ENCODE peak calls at places on chromosomes 3 and 15, in nine cellular contexts. I is Peyer's patch, B is PC-3, R is fibroblast of lung, S is mesendoderm, A is GM06990, L is astrocyte, M is SK-N-MC, H is cardiac muscle cell. G is an unnamed sample. For H3K36me3, the result is how much of the 10 kb centered on the place peaks cover.

GRCh38 chr3:41116851-41117250 is 82.5 kb upstream of the CTNNB1 start:
- DNase-seq in I (no peak), B (no peak), R (no peak), S (no peak), A (no peak), L (no peak), M (no peak), H (no peak), G (no peak)

GRCh38 chr15:85879334-85880163 is 84.8 kb upstream of the KLHL25 start:
- DNase-seq in I (no peak), B (peak), R (no peak), S (peak), A (no peak), L (no peak), M (no peak), H (no peak), G (no peak)

GRCh38 chr3:110567032-110567431 is 504.6 kb upstream of the NECTIN3 start:
- DNase-seq in I (no peak), B (peak), R (no peak), S (no peak), A (no peak), L (no peak), M (no peak), H (no peak), G (no peak)

GRCh38 chr3:118144919-118145318 is 889.7 kb downstream of the IGSF11 start:
- DNase-seq in I (no peak), B (no peak), R (no peak), S (peak), A (no peak), L (no peak), M (no peak), H (no peak), G (no peak)

GRCh38 chr3:197749315-197749600 is 425 bp upstream of the FYTTD1 start:
- DNase-seq in I (peak), B (peak), R (peak), S (peak), A (no peak), L (peak), M (no peak), H (peak), G (peak)

GRCh38 chr3:193910886-193911738 is 224.8 kb upstream of the HES1 start:
- DNase-seq in I (peak), B (peak), R (no peak), S (peak), A (no peak), L (no peak), M (no peak), H (no peak), G (no peak)

GRCh38 chr3:54014067-54014466 is 108.3 kb upstream of the CACNA2D3 start:
- DNase-seq in I (no peak), B (no peak), R (no peak), S (no peak), A (no peak), L (no peak), M (no peak), H (no peak), G (no peak)

GRCh38 chr15:89091667-89092220 is 3.5 kb downstream of the ABHD2 start:
- DNase-seq in I (no peak), B (no peak), R (no peak), S (no peak), A (no peak), L (no peak), M (no peak), H (no peak), G (no peak)

DNA sequence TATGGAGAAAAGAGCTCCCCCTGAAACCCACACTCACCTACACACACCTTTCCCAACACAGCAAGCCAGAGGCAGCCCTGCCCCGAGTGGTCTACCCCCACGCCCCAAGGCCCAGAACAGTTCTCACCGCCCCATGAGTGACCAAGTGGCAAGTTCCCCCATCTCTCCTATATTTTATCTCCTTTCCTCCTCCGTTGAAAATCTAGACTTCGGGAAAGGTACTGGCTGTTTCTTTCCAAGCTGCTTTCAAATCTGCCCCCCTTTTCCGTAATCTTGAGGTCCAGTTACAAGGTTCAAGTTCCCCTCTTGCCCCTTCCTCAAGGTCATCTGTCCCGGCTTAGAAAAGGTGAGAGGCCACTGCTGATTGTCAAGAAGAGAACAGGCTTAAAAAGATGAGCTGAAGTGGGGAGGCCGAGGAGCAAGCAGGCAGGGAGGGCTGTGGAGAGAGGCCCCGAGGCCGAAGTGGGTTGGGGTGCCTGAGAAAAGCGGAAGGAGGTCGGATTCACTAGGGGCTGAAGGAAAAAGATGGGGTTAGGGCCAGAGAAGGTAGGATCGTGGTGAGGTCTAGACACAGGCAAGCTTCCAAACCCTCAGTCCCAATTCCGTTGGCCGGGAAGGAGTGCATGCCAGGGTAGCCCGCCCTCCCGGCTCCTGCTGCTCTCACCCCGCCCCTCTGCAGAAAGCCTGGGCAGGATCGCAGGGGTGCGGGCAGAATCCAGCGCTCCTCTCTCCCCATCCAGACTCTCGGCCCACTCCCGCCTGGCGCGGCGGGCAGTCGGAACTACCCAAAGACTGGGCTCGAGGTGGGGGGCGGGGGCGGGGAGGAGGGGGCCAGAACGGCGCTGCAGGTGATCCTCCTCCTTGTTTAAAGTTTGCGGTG is 1.7 kb downstream of the SEMA5B start:
- DNase-seq in I (no peak), B (no peak), R (no peak), S (peak), A (no peak), L (no peak), M (no peak), H (peak), G (no peak)
- H3K4me3 ChIP-seq in I (peak), B (no peak), R (no peak), S (peak), A (no peak), L (peak), M (peak), H (peak), G (peak)

GRCh38 chr3:119220970-119221667 is 19.6 kb downstream of the B4GALT4 start:
- DNase-seq in I (no peak), B (no peak), R (no peak), S (no peak), A (no peak), L (no peak), M (no peak), H (no peak), G (peak)

GRCh38 chr3:119223511-119223910 is 17.2 kb downstream of the B4GALT4 start:
- DNase-seq in I (no peak), B (no peak), R (no peak), S (peak), A (no peak), L (no peak), M (no peak), H (no peak), G (no peak)

GRCh38 chr3:119221779-119222320 is 18.8 kb downstream of the B4GALT4 start:
- DNase-seq in I (no peak), B (no peak), R (no peak), S (no peak), A (no peak), L (no peak), M (no peak), H (no peak), G (no peak)

GRCh38 chr3:119220198-119220597 is 20.5 kb downstream of the B4GALT4 start:
- DNase-seq in I (peak), B (no peak), R (no peak), S (no peak), A (no peak), L (no peak), M (no peak), H (no peak), G (no peak)

DNA sequence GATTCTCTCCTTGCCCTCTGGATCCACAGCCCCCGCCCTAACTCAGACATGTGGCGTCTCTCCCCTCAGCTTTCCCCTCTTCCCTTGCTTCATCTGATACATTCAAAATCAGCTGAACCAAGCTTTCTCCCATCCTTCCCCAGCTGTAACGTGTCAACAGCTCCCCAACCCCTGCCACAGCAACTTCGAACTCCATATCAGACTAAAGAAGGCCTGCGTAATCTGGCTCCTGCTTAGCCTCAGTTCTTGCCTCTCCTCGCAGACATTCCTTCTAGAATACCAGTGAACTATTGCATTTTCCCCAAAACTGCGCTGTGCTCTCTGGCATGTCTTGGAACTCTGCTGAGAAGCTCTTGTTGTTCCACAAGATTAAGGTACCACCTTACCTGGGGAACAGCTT is 18.3 kb downstream of the B4GALT4 start:
- DNase-seq in I (no peak), B (no peak), R (no peak), S (no peak), A (no peak), L (no peak), M (no peak), H (no peak), G (no peak)
- H3K36me3 ChIP-seq in I (half or more), B (half or more), R (under half), S (under half), A (under half), L (under half), M (under half), H (half or more), G (under half)

DNA sequence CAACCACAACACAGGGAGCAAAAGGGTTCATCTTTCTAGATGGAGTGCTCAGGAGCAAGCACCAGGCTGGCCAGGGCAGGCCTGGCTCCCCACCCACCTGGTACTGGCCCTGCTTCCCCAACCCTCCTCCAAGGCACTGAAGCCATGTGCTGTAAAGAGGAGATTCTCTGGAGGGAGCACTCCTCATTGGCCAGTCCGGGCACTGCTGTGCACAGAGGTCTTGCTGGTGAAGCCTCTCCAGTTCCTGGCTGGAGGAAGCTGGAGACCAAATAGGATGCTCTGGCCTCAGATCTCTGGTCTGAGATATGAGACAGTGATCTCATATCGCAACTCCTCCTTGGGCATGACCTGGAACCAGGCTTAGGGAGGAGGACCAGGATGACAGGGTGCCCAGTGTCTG is 7.7 kb upstream of the SEMA3F start:
- DNase-seq in I (no peak), B (no peak), R (no peak), S (no peak), A (no peak), L (no peak), M (no peak), H (no peak), G (no peak)
- H3K4me3 ChIP-seq in I (no peak), B (no peak), R (no peak), S (no peak), A (no peak), L (no peak), M (no peak), H (no peak), G (no peak)

GRCh38 chr3:45830121-45830520 is 11.8 kb downstream of the LZTFL1 start:
- DNase-seq in I (no peak), B (no peak), R (no peak), S (no peak), A (no peak), L (no peak), M (no peak), H (no peak), G (no peak)

GRCh38 chr3:45826908-45827307 is 15.0 kb downstream of the LZTFL1 start:
- DNase-seq in I (no peak), B (no peak), R (no peak), S (peak), A (no peak), L (no peak), M (no peak), H (no peak), G (no peak)

GRCh38 chr3:45821127-45821526 is 20.8 kb downstream of the LZTFL1 start:
- DNase-seq in I (no peak), B (no peak), R (no peak), S (no peak), A (no peak), L (no peak), M (no peak), H (no peak), G (no peak)

DNA sequence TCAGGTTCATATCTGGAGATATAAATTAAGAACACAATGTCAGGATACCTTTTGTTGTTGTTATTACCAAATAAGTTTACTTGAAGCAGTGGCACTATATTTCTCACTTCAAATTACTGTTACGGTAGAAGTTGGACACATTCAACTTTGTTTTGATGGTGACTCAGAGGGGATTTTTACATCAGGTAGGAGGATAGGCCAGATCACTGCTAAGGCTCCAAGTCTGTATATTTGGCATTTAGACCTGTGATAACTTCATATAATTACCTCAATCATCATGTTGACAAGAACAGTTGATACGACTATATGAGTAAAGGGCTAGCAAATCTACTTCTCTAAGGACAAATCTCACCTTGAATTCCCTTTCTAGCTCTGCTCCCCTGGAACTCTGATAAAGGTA is 15.6 kb downstream of the LZTFL1 start:
- DNase-seq in I (no peak), B (no peak), R (no peak), S (no peak), A (no peak), L (no peak), M (no peak), H (no peak), G (no peak)
- H3K36me3 ChIP-seq in I (half or more), B (under half), R (under half), S (under half), A (under half), L (under half), M (under half), H (under half), G (under half)

GRCh38 chr3:49175530-49175929 is 4.1 kb downstream of the KLHDC8B start:
- DNase-seq in I (no peak), B (no peak), R (no peak), S (no peak), A (no peak), L (no peak), M (no peak), H (no peak), G (no peak)

GRCh38 chr3:49173792-49174170 is 2.4 kb downstream of the KLHDC8B start:
- DNase-seq in I (no peak), B (no peak), R (no peak), S (peak), A (no peak), L (peak), M (no peak), H (peak), G (no peak)

GRCh38 chr3:49173116-49173791 is 1.9 kb downstream of the KLHDC8B start:
- DNase-seq in I (no peak), B (no peak), R (peak), S (peak), A (no peak), L (no peak), M (no peak), H (peak), G (no peak)

GRCh38 chr3:49172616-49173041 is 1.2 kb downstream of the KLHDC8B start:
- DNase-seq in I (no peak), B (no peak), R (no peak), S (no peak), A (no peak), L (no peak), M (no peak), H (no peak), G (no peak)

DNA sequence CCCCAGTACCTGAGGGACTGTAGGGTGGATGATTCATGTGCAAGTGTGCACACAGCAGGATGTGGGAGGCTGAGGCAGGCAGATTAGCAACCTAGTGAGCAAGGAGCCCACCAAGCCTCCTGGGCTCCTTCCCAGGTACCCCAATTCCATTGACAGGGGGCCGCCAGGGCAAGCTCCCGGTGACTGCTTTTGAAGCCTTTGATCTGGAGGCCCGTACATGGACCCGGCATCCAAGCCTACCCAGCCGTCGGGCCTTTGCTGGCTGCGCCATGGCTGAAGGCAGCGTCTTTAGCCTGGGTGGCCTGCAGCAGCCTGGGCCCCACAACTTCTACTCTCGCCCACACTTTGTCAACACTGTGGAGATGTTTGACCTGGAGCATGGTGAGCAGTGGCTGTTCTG is 3.2 kb downstream of the KLHDC8B start:
- DNase-seq in I (no peak), B (no peak), R (no peak), S (no peak), A (no peak), L (no peak), M (no peak), H (no peak), G (no peak)
- H3K4me3 ChIP-seq in I (peak), B (no peak), R (no peak), S (no peak), A (no peak), L (no peak), M (no peak), H (no peak), G (no peak)

GRCh38 chr15:39582977-39583585 is 2.2 kb downstream of the THBS1 start:
- DNase-seq in I (no peak), B (no peak), R (no peak), S (no peak), A (no peak), L (no peak), M (no peak), H (no peak), G (no peak)
- H3K36me3 ChIP-seq in I (half or more), B (half or more), R (under half), S (under half), A (under half), L (half or more), M (under half), H (under half), G (under half)